ENCODE peak calls at places on chromosomes 2 and 18, in seven cellular contexts. E is GM23338; V is CD8-positive, alpha-beta memory T cell; Q is body of pancreas; L is spleen; Z is heart right ventricle; I is neuronal stem cell. P is an unnamed sample.

GRCh38 chr2:216215991-216216390 is 106.8 kb downstream of the XRCC5 start:
- DNase-seq in I (no peak), Z (no peak), V (no peak), L (no peak), Q (no peak), E (peak; percentile 82), P (peak; percentile 29)

GRCh38 chr2:114222331-114222730 is 220.1 kb upstream of the DPP10 start:
- DNase-seq in L (no peak), V (no peak), I (no peak), Z (no peak), E (no peak), Q (no peak), P (no peak)

GRCh38 chr18:21163647-21164625 is 52.3 kb upstream of the ROCK1 start:
- DNase-seq in E (no peak), V (no peak), Q (no peak), I (no peak), L (no peak), Z (peak; percentile 12), P (no peak)

GRCh38 chr18:9146224-9146623 is 9.6 kb downstream of the ANKRD12 start:
- DNase-seq in Z (no peak), V (no peak), E (no peak), I (no peak), L (no peak), Q (no peak), P (no peak)

GRCh38 chr2:221318751-221319150 is 253.4 kb downstream of the EPHA4 start:
- DNase-seq in I (no peak), Z (no peak), L (no peak), E (no peak), V (no peak), Q (no peak), P (no peak)

GRCh38 chr2:193841389-193842150 is 1646.8 kb upstream of the TMEFF2 start:
- DNase-seq in I (no peak), V (no peak), L (no peak), Q (no peak), Z (no peak), E (no peak), P (no peak)

GRCh38 chr2:160747771-160748170 is 254.2 kb upstream of the RBMS1 start:
- DNase-seq in V (no peak), Z (no peak), Q (no peak), L (no peak), I (no peak), E (no peak), P (no peak)

GRCh38 chr2:191114403-191114886 is 36.3 kb downstream of the STAT4 start:
- DNase-seq in I (no peak), Z (no peak), V (peak; percentile 30), L (no peak), Q (no peak), E (no peak), P (no peak)

GRCh38 chr2:191746306-191746705 is 68.4 kb downstream of the NABP1 start:
- DNase-seq in L (no peak), Z (no peak), V (no peak), I (no peak), E (no peak), Q (no peak), P (no peak)

GRCh38 chr18:13481331-13481730 is 245.0 kb downstream of the FAM210A start:
- DNase-seq in Z (no peak), L (no peak), I (no peak), E (no peak), Q (no peak), V (no peak), P (no peak)
- H3K27me3 ChIP-seq in Z (no peaks in the 10 kb centered on the region), L (no peaks in the 10 kb centered on the region), I (no peaks in the 10 kb centered on the region), E (no peaks in the 10 kb centered on the region), Q (no peaks in the 10 kb centered on the region), V (no peaks in the 10 kb centered on the region), P (no peaks in the 10 kb centered on the region)

GRCh38 chr2:11321847-11322246 is 22.6 kb downstream of the ROCK2 start:
- DNase-seq in V (no peak), E (no peak), I (no peak), Q (no peak), L (no peak), Z (no peak), P (no peak)
- H3K27me3 ChIP-seq in V (no peaks in the 10 kb centered on the region), E (no peaks in the 10 kb centered on the region), I (no peaks in the 10 kb centered on the region), Q (no peaks in the 10 kb centered on the region), L (no peaks in the 10 kb centered on the region), Z (no peaks in the 10 kb centered on the region), P (no peaks in the 10 kb centered on the region)

DNA sequence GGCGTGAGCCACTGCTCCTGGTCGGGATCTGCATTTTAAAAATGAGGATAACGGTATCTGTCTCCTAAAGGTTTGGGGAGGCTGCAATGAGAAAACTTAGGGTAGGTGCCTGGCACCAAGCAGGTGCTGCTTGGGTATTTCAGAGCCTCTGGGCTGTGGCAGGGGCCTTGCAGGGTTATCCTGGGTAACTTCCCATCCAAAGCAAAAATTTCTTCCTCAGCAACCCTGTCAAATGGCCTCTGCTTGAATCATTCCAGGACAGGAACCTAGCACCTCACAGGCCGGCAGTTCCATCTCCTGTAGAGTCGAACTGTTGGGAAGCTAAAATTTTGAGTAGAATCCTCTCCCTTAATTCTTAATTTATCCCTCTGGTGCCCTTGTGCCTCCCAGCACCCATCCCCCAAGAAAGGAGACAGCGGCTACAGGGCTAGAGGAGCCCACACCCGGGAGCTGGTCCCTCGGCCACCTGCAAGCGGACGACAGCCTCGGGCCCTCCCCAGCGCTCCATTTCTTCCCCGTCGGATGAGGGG is 868 bp downstream of the CGREF1 start:
- DNase-seq in Z (no peak), Q (no peak), E (no peak), L (no peak), V (no peak), I (no peak), P (no peak)
- H3K27me3 ChIP-seq in Z (peaks cover 28% of the 10 kb centered on the region), Q (peaks cover 12% of the 10 kb centered on the region), E (peaks cover 62% of the 10 kb centered on the region), L (peaks cover 6% of the 10 kb centered on the region), V (peaks cover 11% of the 10 kb centered on the region), I (peaks cover 85% of the 10 kb centered on the region), P (no peaks in the 10 kb centered on the region)

DNA sequence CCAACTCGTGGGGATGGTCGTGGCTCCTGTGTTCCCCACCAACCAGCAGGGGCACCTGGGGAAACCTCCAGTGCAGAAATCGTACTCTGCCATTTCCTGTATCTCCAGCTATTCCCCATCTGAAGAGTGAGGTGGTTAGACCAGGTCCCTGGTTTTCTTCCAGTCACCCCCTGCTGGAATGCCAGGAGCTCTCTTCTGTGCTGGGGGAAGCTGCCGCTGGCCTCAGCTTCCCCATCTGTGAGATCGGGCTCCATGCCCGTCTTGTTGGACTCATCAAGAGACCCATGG is 119.7 kb downstream of the INHBB start:
- DNase-seq in Q (no peak), E (no peak), V (no peak), I (no peak), Z (no peak), L (no peak), P (no peak)
- H3K27me3 ChIP-seq in Q (no peaks in the 10 kb centered on the region), E (peaks cover 100% of the 10 kb centered on the region), V (no peaks in the 10 kb centered on the region), I (peaks cover 88% of the 10 kb centered on the region), Z (peaks cover 5% of the 10 kb centered on the region), L (no peaks in the 10 kb centered on the region), P (no peaks in the 10 kb centered on the region)

GRCh38 chr2:88452151-88452851 is at the start of gene FOXI3:
- DNase-seq in V (no peak), Q (no peak), Z (no peak), I (peak; percentile 31), E (peak; percentile 65), L (no peak), P (peak; percentile 11)

GRCh38 chr2:88450186-88450585 is 2.3 kb downstream of the FOXI3 start:
- DNase-seq in V (no peak), I (no peak), Q (no peak), L (no peak), E (no peak), Z (no peak), P (no peak)

GRCh38 chr2:88452980-88453582 is 588 bp upstream of the FOXI3 start:
- DNase-seq in Z (no peak), V (no peak), I (no peak), L (no peak), E (peak; percentile 58), Q (no peak), P (no peak)

GRCh38 chr2:88450925-88451575 is 1.4 kb downstream of the FOXI3 start:
- DNase-seq in L (no peak), E (peak; percentile 32), Q (no peak), I (peak; percentile 12), V (no peak), Z (no peak), P (no peak)

GRCh38 chr2:88451647-88452150 is 794 bp downstream of the FOXI3 start:
- DNase-seq in E (peak; percentile 60), Z (no peak), Q (peak; percentile 25), V (no peak), L (peak; percentile 79), I (peak; percentile 38), P (no peak)
- H3K27me3 ChIP-seq in E (peaks cover 40% of the 10 kb centered on the region), Z (peaks cover 94% of the 10 kb centered on the region), Q (peaks cover 27% of the 10 kb centered on the region), V (peaks cover 41% of the 10 kb centered on the region), L (peaks cover 41% of the 10 kb centered on the region), I (peaks cover 68% of the 10 kb centered on the region), P (no peaks in the 10 kb centered on the region)

GRCh38 chr18:75203456-75204261 is 5.3 kb downstream of the PTGR3 start:
- DNase-seq in V (no peak), I (no peak), Z (no peak), Q (no peak), L (no peak), E (no peak), P (no peak)
- H3K27me3 ChIP-seq in V (no peaks in the 10 kb centered on the region), I (no peaks in the 10 kb centered on the region), Z (no peaks in the 10 kb centered on the region), Q (no peaks in the 10 kb centered on the region), L (no peaks in the 10 kb centered on the region), E (peaks cover 74% of the 10 kb centered on the region), P (no peaks in the 10 kb centered on the region)

P was measured in Caco-2.